ENCODE peak calls at places on chromosomes 12 and 14, in eight cellular contexts. R is effector CD4-positive, alpha-beta T cell; U is fibroblast of pulmonary artery; L is AG09309; O is NCI-H510A; Z is bronchial epithelial cell; Y is ureter; X is activated CD4-positive, alpha-beta T cell treated with anti-CD3 and anti-CD28 coated beads for 48 hours. V is an unnamed sample.

GRCh38 chr12:93990832-93991748 is 157.3 kb upstream of the PLXNC1 start:
- DNase-seq in Z (no peak), X (no peak), Y (peak), O (peak), U (peak), R (no peak), L (peak), V (no peak)

GRCh38 chr12:4392223-4392742 is 12.8 kb upstream of the FGF23 start:
- DNase-seq in R (no peak), L (no peak), X (no peak), Z (no peak), Y (no peak), O (no peak), U (no peak), V (no peak)

GRCh38 chr14:24634158-24634557 is at the start of gene GZMB:
- DNase-seq in U (no peak), L (no peak), O (no peak), Y (no peak), Z (peak), X (peak), R (no peak), V (no peak)

GRCh38 chr14:76752744-76753143 is 8.5 kb upstream of the VASH1 start:
- DNase-seq in Z (no peak), X (no peak), R (no peak), L (no peak), O (no peak), U (no peak), Y (no peak), V (no peak)

GRCh38 chr14:38593477-38593876 is 337.6 kb upstream of the CLEC14A start:
- DNase-seq in Z (no peak), L (no peak), U (no peak), O (no peak), R (no peak), X (no peak), Y (no peak), V (no peak)

GRCh38 chr12:69099201-69099837 is 140.1 kb upstream of the CPSF6 start:
- DNase-seq in Z (no peak), R (no peak), X (peak), U (peak), Y (no peak), O (no peak), L (no peak), V (no peak)

GRCh38 chr14:99459491-99460100 is 21.1 kb downstream of the SETD3 start:
- DNase-seq in O (no peak), X (no peak), Z (no peak), L (no peak), Y (no peak), R (no peak), U (no peak), V (no peak)

GRCh38 chr12:43069768-43070221 is 480.2 kb upstream of the PRICKLE1 start:
- DNase-seq in U (peak), Y (no peak), R (no peak), O (no peak), Z (no peak), X (no peak), L (no peak), V (no peak)

GRCh38 chr14:61322011-61322798 is 826 bp downstream of the PRKCH start:
- DNase-seq in Y (peak), O (no peak), L (no peak), R (no peak), U (no peak), Z (no peak), X (peak), V (no peak)

GRCh38 chr12:62301799-62302133 is 41.6 kb downstream of the USP15 start:
- DNase-seq in O (no peak), U (no peak), L (no peak), X (no peak), Z (no peak), R (no peak), Y (no peak), V (no peak)

GRCh38 chr12:6861391-6861790 is 5.9 kb upstream of the TPI1 start:
- DNase-seq in Z (no peak), R (no peak), X (no peak), U (no peak), Y (no peak), L (no peak), O (no peak), V (no peak)

GRCh38 chr12:53065975-53066593 is 13.1 kb downstream of the SPRYD3 start:
- DNase-seq in O (peak), L (no peak), U (peak), X (peak), Z (peak), Y (peak), R (peak), V (peak)

GRCh38 chr14:94562019-94562418 is 777 bp downstream of the SERPINA4 start:
- DNase-seq in R (no peak), Z (no peak), Y (no peak), U (no peak), L (no peak), X (no peak), O (no peak), V (no peak)

GRCh38 chr14:101731187-101732080 is 30.1 kb upstream of the PPP2R5C start:
- DNase-seq in U (peak), O (peak), Y (peak), R (peak), Z (peak), X (peak), L (peak), V (peak)

GRCh38 chr14:65069874-65070709 is 32.2 kb downstream of the MAX start:
- DNase-seq in L (no peak), Z (peak), O (peak), Y (peak), X (no peak), R (no peak), U (no peak), V (no peak)

GRCh38 chr12:48924617-48925217 is 575 bp downstream of the FKBP11 start:
- DNase-seq in O (no peak), R (peak), Y (peak), Z (peak), L (no peak), X (peak), U (peak), V (peak)

GRCh38 chr12:121009744-121010143 is 6.5 kb downstream of the C12orf43 start:
- DNase-seq in O (peak), X (no peak), Y (no peak), R (no peak), L (no peak), U (peak), Z (peak), V (no peak)

GRCh38 chr12:92108651-92109050 is 37.0 kb downstream of the BTG1 start:
- DNase-seq in Z (peak), L (peak), Y (peak), X (no peak), R (no peak), U (peak), O (no peak), V (no peak)

GRCh38 chr14:64708148-64709004 is 4.2 kb downstream of the PLEKHG3 start:
- DNase-seq in O (peak), L (no peak), Z (peak), R (peak), X (no peak), U (no peak), Y (no peak), V (no peak)

GRCh38 chr14:95026851-95027463 is 130.4 kb downstream of the DICER1 start:
- DNase-seq in X (no peak), U (no peak), L (no peak), R (no peak), Z (no peak), Y (no peak), O (peak), V (no peak)

GRCh38 chr14:69615471-69616407 is 4.3 kb downstream of the SUSD6 start:
- DNase-seq in Y (peak), R (no peak), L (peak), O (no peak), Z (peak), X (peak), U (peak), V (no peak)

GRCh38 chr12:121575051-121575450 is 5.8 kb downstream of the KDM2B start:
- DNase-seq in X (no peak), R (no peak), Y (no peak), U (no peak), L (no peak), O (no peak), Z (no peak), V (no peak)

GRCh38 chr14:70714055-70714550 is 72.4 kb downstream of the TTC9 start:
- DNase-seq in Z (peak), U (peak), X (peak), L (peak), O (no peak), R (peak), Y (no peak), V (peak)

GRCh38 chr12:103495158-103495782 is 498 bp downstream of the C12orf42 start:
- DNase-seq in Y (no peak), Z (no peak), L (no peak), U (no peak), R (peak), O (peak), X (peak), V (peak)

V was measured in T follicular helper cell.